ENCODE peak calls at places on chromosome 20, in four cellular contexts. Z is GDM1, Q is GM12878, B is fibroblast of villous mesenchyme. M is an unnamed sample.

GRCh38 chr20:44571367-44571766 is 11.0 kb upstream of the PKIG start:
- DNase-seq in Z (no peak), Q (no peak), B (no peak), M (no peak)

GRCh38 chr20:59164681-59165388 is 1.2 kb downstream of the ZNF831 start:
- DNase-seq in Z (no peak), Q (no peak), B (no peak), M (no peak)

GRCh38 chr20:44111712-44112335 is 75.2 kb downstream of the JPH2 start:
- DNase-seq in Z (no peak), Q (no peak), B (peak), M (no peak)

GRCh38 chr20:54123587-54124180 is 50.1 kb downstream of the CYP24A1 start:
- DNase-seq in Z (no peak), Q (no peak), B (peak), M (no peak)

GRCh38 chr20:6051505-6051904 is 2.4 kb downstream of the LRRN4 start:
- DNase-seq in Z (no peak), Q (no peak), B (peak), M (peak)

GRCh38 chr20:31595654-31596411 is 9.3 kb upstream of the ID1 start:
- DNase-seq in Z (no peak), Q (no peak), B (peak), M (no peak)

GRCh38 chr20:57851786-57852185 is 142.0 kb upstream of the PMEPA1 start:
- DNase-seq in Z (no peak), Q (no peak), B (no peak), M (no peak)

GRCh38 chr20:13883425-13883824 is 98.6 kb downstream of the NDUFAF5 start:
- DNase-seq in Z (no peak), Q (no peak), B (no peak), M (no peak)

GRCh38 chr20:23047738-23048214 is 1.7 kb downstream of the THBD start:
- DNase-seq in Z (no peak), Q (no peak), B (no peak), M (no peak)